ENCODE peak calls at places on chromosomes 6 and 20, in six cellular contexts. Q is fibroblast of mammary gland, A is fibroblast of lung, J is endothelial cell, F is body of pancreas, P is fibroblast of pulmonary artery. Z is an unnamed sample.

GRCh38 chr6:7580927-7581618 is 8.9 kb upstream of the SNRNP48 start:
- DNase-seq in J (no peak), P (no peak), A (no peak), F (no peak), Q (no peak), Z (no peak)

GRCh38 chr20:50646483-50646996 is 44.8 kb downstream of the RIPOR3 start:
- DNase-seq in A (peak; percentile 40), F (no peak), P (peak; percentile 79), J (no peak), Q (peak; percentile 92), Z (no peak)

GRCh38 chr20:49768204-49769124 is 44.2 kb upstream of the SLC9A8 start:
- DNase-seq in F (peak; percentile 34), A (peak; percentile 89), P (peak; percentile 99), J (no peak), Q (peak; percentile 86), Z (no peak)

GRCh38 chr20:41174373-41174772 is 37.0 kb downstream of the PLCG1 start:
- DNase-seq in P (no peak), F (peak; percentile 8), Q (no peak), A (no peak), J (no peak), Z (no peak)

GRCh38 chr6:133187114-133187513 is 54.0 kb upstream of the EYA4 start:
- DNase-seq in Q (no peak), J (no peak), F (no peak), P (no peak), A (no peak), Z (no peak)

GRCh38 chr6:12749531-12750379 is 33.2 kb downstream of the PHACTR1 start:
- DNase-seq in P (no peak), J (peak; percentile 57), F (no peak), A (peak; percentile 10), Q (no peak), Z (peak; percentile 34)

GRCh38 chr6:163897669-163898068 is 483.2 kb downstream of the QKI start:
- DNase-seq in J (no peak), F (no peak), A (peak; percentile 32), P (no peak), Q (peak; percentile 38), Z (no peak)

GRCh38 chr20:4076671-4077070 is 61.3 kb upstream of the RNF24 start:
- DNase-seq in Q (peak; percentile 96), J (no peak), F (no peak), P (peak; percentile 93), A (peak; percentile 96), Z (no peak)

GRCh38 chr6:166465671-166466087 is 82.9 kb upstream of the MPC1 start:
- DNase-seq in F (no peak), P (peak; percentile 57), A (peak; percentile 53), J (no peak), Q (peak; percentile 56), Z (no peak)

GRCh38 chr20:60035486-60035885 is 77.3 kb downstream of the CDH26 start:
- DNase-seq in J (no peak), P (no peak), A (no peak), F (no peak), Q (no peak), Z (no peak)

GRCh38 chr6:112014483-112014882 is 39.4 kb upstream of the CCN6 start:
- DNase-seq in A (peak; percentile 90), P (peak; percentile 53), J (no peak), F (no peak), Q (peak; percentile 70), Z (no peak)

GRCh38 chr6:73585566-73586415 is 65.0 kb upstream of the EEF1A1 start:
- DNase-seq in J (peak; percentile 15), Q (peak; percentile 80), F (peak; percentile 31), P (peak; percentile 86), A (peak; percentile 83), Z (no peak)

GRCh38 chr6:123360359-123360758 is 276.4 kb downstream of the TRDN start:
- DNase-seq in F (no peak), P (no peak), Q (no peak), A (no peak), J (no peak), Z (no peak)

GRCh38 chr6:132816665-132817064 is 2.3 kb downstream of the RPS12 start:
- DNase-seq in P (no peak), Q (no peak), A (no peak), F (no peak), J (no peak), Z (no peak)

GRCh38 chr6:149843051-149843633 is 21.0 kb downstream of the LRP11 start:
- DNase-seq in Q (peak; percentile 46), P (no peak), A (no peak), F (no peak), J (no peak), Z (no peak)

GRCh38 chr20:63073051-63073737 is 66.4 kb upstream of the BHLHE23 start:
- DNase-seq in Q (no peak), A (no peak), P (no peak), F (no peak), J (no peak), Z (no peak)

GRCh38 chr6:139895205-139895793 is 520.9 kb upstream of the CITED2 start:
- DNase-seq in Q (no peak), F (no peak), P (peak; percentile 24), J (no peak), A (no peak), Z (no peak)
- TF ChIP-seq CTCF in Q (peak; percentile 13), F (no peak), P (peak; percentile 19), J (no peak), A (no peak), Z (no peak)

GRCh38 chr20:33211817-33212424 is 5.2 kb upstream of the BPIFA3 start:
- DNase-seq in F (peak; percentile 76), J (peak; percentile 68), P (peak; percentile 46), A (peak; percentile 26), Q (peak; percentile 44), Z (peak; percentile 58)
- TF ChIP-seq CTCF in F (peak; percentile 34), J (peak; percentile 47), P (peak; percentile 49), A (peak; percentile 10), Q (peak; percentile 42), Z (peak; percentile 81)

GRCh38 chr6:9307187-9307586 is 871.8 kb upstream of the SLC35B3 start:
- DNase-seq in F (no peak), J (no peak), Q (no peak), P (no peak), A (no peak), Z (no peak)
- TF ChIP-seq CTCF in F (no peak), J (no peak), Q (no peak), P (no peak), A (no peak), Z (no peak)

DNA sequence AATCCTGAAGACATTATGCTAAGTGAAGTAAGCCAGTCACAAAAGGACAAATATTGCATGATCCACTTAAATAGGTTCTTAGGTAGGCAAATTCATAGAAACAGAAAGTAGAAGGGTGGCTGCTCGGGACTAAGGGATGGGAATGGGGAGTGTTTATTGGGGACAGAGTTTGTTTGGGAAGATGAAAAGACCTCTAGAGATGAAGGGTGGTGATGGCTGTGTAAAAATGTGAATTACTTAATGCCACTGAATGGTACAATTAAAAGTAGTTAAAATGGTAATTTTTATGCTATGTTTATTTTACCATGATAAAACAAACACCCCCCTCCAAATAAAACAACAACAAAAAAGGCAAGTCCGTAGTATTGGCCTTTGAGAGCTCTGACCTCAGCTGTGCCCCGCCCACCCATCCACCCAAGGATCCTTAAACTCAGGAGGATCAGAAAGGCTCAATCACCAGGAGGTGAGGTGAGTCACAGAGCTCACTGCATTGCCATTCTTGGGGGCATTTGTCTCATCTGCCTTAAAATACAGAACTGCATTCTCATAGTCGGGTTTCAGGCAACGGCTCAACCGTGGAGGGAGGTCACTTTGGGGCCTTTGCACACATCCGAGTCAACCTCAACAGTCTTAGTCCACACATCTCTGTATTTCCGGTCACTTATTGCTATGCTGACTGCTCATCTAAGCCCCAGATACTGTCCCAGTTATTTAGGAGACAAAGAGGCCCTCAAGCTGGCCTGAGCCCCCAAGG is 96.7 kb downstream of the SLC22A23 start:
- DNase-seq in F (no peak), J (no peak), P (no peak), A (no peak), Q (no peak), Z (no peak)
- TF ChIP-seq CTCF in F (no peak), J (no peak), P (no peak), A (no peak), Q (no peak), Z (no peak)

DNA sequence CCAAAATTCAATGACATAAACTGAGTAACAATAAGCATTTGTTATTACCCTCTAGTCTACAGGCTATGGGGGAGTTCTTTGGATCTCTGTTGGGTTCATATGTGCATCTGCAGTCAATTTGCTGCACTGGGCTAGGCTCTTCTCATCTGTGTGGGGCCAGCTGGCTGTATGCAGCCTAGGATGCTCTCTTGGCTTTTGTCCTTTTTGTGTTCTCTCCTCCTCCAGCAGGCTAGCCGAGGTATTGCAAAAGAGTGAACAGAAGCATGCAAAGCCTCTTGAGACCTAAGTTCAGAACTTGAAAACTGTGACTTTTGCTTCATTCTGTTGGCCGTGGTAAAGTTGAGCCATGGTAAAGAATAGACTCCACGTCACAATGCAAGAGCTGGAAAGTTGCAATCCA is 62.8 kb upstream of the FOXO3 start:
- DNase-seq in Q (peak; percentile 59), F (peak; percentile 29), A (peak; percentile 29), P (peak; percentile 72), J (peak; percentile 61), Z (no peak)
- TF ChIP-seq CTCF in Q (peak; percentile 58), F (peak; percentile 16), A (peak; percentile 41), P (peak; percentile 80), J (peak; percentile 50), Z (peak; percentile 50)

DNA sequence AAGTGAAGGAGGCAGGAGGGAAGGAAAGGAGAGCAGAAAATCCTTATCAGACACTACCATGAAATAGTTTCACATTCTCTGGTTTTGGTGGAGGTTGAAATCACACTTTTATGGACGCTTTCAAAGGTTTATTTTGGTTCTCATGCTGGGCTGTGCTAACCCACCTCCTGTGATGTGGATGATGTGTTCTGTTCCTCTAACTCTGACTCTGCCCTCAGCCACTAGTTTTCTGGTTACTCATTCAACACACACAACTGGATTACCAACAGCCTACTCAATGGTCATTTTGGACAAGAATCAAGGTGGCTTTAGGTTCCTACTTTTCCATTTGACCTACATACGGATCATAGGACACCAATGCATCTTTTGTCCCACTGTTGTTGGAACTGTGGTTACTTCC is 522.1 kb upstream of the BTBD3 start:
- DNase-seq in F (no peak), J (no peak), Q (peak; percentile 58), A (peak; percentile 49), P (no peak), Z (no peak)
- TF ChIP-seq CTCF in F (no peak), J (no peak), Q (no peak), A (no peak), P (no peak), Z (no peak)

DNA sequence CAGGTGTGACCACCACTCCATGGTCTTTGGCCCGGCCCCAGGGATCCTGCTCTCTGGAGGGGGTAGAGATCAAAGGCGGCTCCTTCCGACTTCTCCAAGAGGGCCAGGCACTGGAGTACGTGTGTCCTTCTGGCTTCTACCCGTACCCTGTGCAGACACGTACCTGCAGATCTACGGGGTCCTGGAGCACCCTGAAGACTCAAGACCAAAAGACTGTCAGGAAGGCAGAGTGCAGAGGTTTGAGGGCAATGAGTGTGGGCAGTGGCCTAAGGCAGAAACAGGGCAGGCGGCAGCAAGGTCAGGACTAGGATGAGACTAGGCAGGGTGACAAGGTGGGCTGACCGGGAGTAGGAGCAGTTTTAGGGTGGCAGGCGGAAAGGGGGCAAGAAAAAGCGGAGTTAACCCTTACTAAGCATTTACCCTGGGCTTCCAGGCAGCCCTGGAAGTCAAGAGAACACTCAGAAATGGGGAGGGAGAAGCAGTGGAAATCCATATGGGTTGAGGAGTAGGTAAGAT is 533 bp downstream of the CFB start:
- DNase-seq in A (no peak), P (no peak), Q (no peak), J (no peak), F (no peak), Z (no peak)
- TF ChIP-seq CTCF in A (no peak), P (no peak), Q (no peak), J (no peak), F (no peak), Z (no peak)

GRCh38 chr6:21587925-21588811 is 5.4 kb upstream of the SOX4 start:
- DNase-seq in J (peak; percentile 59), P (peak; percentile 57), Q (peak; percentile 52), F (peak; percentile 67), A (peak; percentile 70), Z (peak; percentile 51)
- TF ChIP-seq CTCF in J (no peak), P (no peak), Q (no peak), F (no peak), A (no peak), Z (no peak)

Z was measured in progenitor cell of endocrine pancreas.